ENCODE peak calls at places on chromosomes 3 and 15, in eight cellular contexts. J is IMR-90; A is aorta; D is left ventricle myocardium inferior; H is esophagus muscularis mucosa; E is CD8-positive, alpha-beta T cell; N is OCI-LY7; W is psoas muscle. Q is an unnamed sample.

GRCh38 chr3:21955406-21955805 is 204.4 kb upstream of the ZNF385D start:
- DNase-seq in J (no peak), A (no peak), D (no peak), H (no peak), E (no peak), N (no peak), W (no peak), Q (no peak)

GRCh38 chr3:128360705-128361271 is 105.9 kb downstream of the DNAJB8 start:
- DNase-seq in J (no peak), A (no peak), D (no peak), H (no peak), E (no peak), N (no peak), W (peak; percentile 11), Q (no peak)

GRCh38 chr15:76994001-76994400 is 925 bp upstream of the PSTPIP1 start:
- DNase-seq in J (no peak), A (peak; percentile 73), D (peak; percentile 51), H (no peak), E (peak; percentile 60), N (no peak), W (no peak), Q (peak; percentile 40)

GRCh38 chr3:129827765-129828164 is 65.7 kb downstream of the TMCC1 start:
- DNase-seq in J (no peak), A (peak; percentile 53), D (no peak), H (no peak), E (peak; percentile 1), N (peak; percentile 86), W (no peak), Q (peak; percentile 37)

GRCh38 chr3:138507524-138507923 is 73.1 kb downstream of the ESYT3 start:
- DNase-seq in J (no peak), A (no peak), D (no peak), H (no peak), E (no peak), N (no peak), W (no peak), Q (no peak)

GRCh38 chr15:26891448-26891881 is 24.6 kb downstream of the GABRA5 start:
- DNase-seq in J (peak; percentile 38), A (no peak), D (peak; percentile 47), H (peak; percentile 91), E (no peak), N (peak; percentile 32), W (no peak), Q (no peak)

GRCh38 chr3:153311531-153311930 is 149.5 kb downstream of the RAP2B start:
- DNase-seq in J (no peak), A (no peak), D (no peak), H (no peak), E (no peak), N (no peak), W (no peak), Q (no peak)

GRCh38 chr3:28053759-28054158 is 187.7 kb upstream of the CMC1 start:
- DNase-seq in J (peak; percentile 40), A (no peak), D (no peak), H (no peak), E (no peak), N (no peak), W (no peak), Q (no peak)

DNA sequence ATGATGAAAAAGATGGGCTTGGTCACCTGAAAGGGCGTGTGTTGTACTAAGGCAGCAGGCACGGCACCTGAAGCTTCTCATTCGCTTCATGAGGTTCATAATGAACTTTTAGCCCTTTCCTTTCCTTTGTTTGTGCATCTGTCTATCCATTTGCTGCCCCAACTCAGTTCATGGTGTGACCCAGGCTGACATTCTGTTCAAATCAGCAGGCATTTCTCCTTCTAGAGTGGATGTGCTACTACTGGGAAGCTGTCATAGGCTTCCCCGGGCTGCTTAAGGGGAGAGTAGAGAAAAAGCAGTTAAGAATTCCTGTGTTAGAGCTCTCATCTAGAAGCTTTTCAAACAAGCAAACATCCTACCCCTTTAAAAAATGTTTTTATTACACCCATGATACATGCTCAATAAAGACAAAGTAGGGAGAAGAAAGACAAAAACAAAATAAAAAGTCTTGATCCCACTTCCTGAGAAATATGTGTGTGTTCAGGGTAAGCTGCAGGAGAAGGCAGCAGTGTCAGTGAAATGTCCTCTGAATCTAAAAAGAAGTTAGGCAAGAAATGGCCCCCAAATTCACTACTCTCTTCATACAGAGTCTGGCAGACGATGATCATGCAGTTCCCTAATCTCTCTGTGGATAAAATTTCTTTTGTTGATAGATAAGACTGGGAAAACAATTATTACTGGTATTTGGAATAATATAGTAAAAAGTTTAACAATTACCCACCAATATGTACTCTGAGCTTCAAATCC is 136.9 kb upstream of the PFN2 start:
- DNase-seq in J (no peak), A (no peak), D (no peak), H (no peak), E (no peak), N (no peak), W (no peak), Q (no peak)
- H3K4me1 ChIP-seq in J (peaks cover 11% of the 10 kb centered on the region), A (peaks cover 7% of the 10 kb centered on the region), D (peaks cover 5% of the 10 kb centered on the region), H (no peaks in the 10 kb centered on the region), E (peaks cover 4% of the 10 kb centered on the region), N (no peaks in the 10 kb centered on the region), W (peaks cover 2% of the 10 kb centered on the region), Q (no peaks in the 10 kb centered on the region)

DNA sequence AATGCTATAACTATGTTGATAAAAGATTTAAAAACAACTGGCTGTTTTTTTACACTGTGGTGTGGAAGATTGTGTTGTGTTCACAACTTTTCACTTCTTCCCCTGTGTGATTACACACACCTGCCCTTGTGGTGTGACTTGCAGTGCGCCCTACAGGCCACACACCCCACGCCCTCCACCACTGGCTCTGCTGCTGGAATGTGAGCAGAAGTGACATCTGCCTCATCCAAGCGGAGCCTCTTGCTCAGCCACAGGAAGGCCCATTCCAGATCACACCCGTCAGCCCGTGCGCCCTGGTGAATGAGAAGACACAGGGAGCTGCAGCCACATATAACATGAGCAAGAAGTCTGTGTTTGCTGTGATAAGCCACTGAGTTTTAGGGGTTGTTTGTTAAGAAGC is 7.0 kb downstream of the CCR2 start:
- DNase-seq in J (no peak), A (no peak), D (no peak), H (no peak), E (no peak), N (no peak), W (no peak), Q (no peak)
- H3K4me1 ChIP-seq in J (no peaks in the 10 kb centered on the region), A (no peaks in the 10 kb centered on the region), D (no peaks in the 10 kb centered on the region), H (peaks cover 12% of the 10 kb centered on the region), E (peaks cover 5% of the 10 kb centered on the region), N (no peaks in the 10 kb centered on the region), W (peaks cover 10% of the 10 kb centered on the region), Q (peaks cover 63% of the 10 kb centered on the region)

GRCh38 chr15:65326109-65326508 is 21.6 kb downstream of the RNU5B-1 start:
- DNase-seq in J (no peak), A (no peak), D (peak; percentile 39), H (no peak), E (no peak), N (no peak), W (peak; percentile 54), Q (no peak)
- H3K4me1 ChIP-seq in J (no peaks in the 10 kb centered on the region), A (no peaks in the 10 kb centered on the region), D (peaks cover 19% of the 10 kb centered on the region), H (peaks cover 7% of the 10 kb centered on the region), E (no peaks in the 10 kb centered on the region), N (no peaks in the 10 kb centered on the region), W (peaks cover 8% of the 10 kb centered on the region), Q (no peaks in the 10 kb centered on the region)

DNA sequence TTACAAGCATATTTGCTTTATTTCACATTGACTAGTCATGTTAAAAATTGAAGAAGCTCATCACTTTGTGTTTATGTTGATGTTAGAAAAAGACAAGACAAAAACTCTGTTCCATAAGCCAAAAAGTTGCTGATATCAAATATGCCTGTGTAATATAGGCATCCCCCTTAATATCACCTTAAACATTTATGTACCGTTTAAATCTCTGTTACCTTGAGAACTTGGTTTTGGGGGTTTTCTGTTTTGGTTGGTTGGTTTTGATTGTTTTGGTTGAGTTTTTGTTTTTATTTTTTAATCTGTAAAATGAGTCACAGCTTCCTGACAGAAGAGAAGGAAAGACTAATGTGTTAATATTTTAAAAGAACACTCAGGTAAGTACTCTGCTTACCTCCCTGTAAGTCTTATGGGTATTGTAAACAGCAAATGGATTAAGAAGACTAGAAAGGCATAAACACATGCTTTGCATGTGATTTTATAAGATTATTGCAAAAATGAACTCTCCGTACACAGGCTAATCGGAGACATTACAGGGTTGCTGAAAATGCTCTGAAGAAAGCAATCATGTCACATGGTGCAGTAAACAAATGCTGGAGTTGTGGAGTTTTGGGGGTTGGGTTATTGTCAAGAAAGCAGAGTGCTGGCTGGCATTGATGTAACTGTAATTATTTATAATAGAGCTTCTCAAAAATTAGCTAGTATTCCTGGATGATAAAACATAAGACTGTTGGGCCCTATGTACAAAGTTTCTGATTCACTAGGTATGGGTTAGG is 69.5 kb upstream of the MBNL1 start:
- DNase-seq in J (no peak), A (no peak), D (no peak), H (no peak), E (no peak), N (peak; percentile 45), W (no peak), Q (no peak)
- H3K4me1 ChIP-seq in J (peaks cover 4% of the 10 kb centered on the region), A (peaks cover 3% of the 10 kb centered on the region), D (peaks cover 56% of the 10 kb centered on the region), H (peaks cover 65% of the 10 kb centered on the region), E (peaks cover 61% of the 10 kb centered on the region), N (peaks cover 85% of the 10 kb centered on the region), W (peaks cover 43% of the 10 kb centered on the region), Q (peaks cover 85% of the 10 kb centered on the region)

GRCh38 chr15:74419432-74419831 is 14.3 kb downstream of the SEMA7A start:
- DNase-seq in J (no peak), A (no peak), D (no peak), H (no peak), E (no peak), N (no peak), W (no peak), Q (no peak)
- H3K4me1 ChIP-seq in J (peaks cover 49% of the 10 kb centered on the region), A (no peaks in the 10 kb centered on the region), D (peaks cover 52% of the 10 kb centered on the region), H (peaks cover 14% of the 10 kb centered on the region), E (peaks cover 22% of the 10 kb centered on the region), N (peaks cover 24% of the 10 kb centered on the region), W (no peaks in the 10 kb centered on the region), Q (no peaks in the 10 kb centered on the region)

GRCh38 chr3:179967622-179968021 is 69.1 kb downstream of the PEX5L start:
- DNase-seq in J (peak; percentile 0), A (no peak), D (no peak), H (no peak), E (no peak), N (no peak), W (no peak), Q (no peak)
- H3K4me1 ChIP-seq in J (no peaks in the 10 kb centered on the region), A (no peaks in the 10 kb centered on the region), D (no peaks in the 10 kb centered on the region), H (no peaks in the 10 kb centered on the region), E (no peaks in the 10 kb centered on the region), N (peaks cover 10% of the 10 kb centered on the region), W (no peaks in the 10 kb centered on the region), Q (no peaks in the 10 kb centered on the region)

GRCh38 chr3:34016925-34017592 is 218.6 kb downstream of the PDCD6IP start:
- DNase-seq in J (no peak), A (no peak), D (no peak), H (no peak), E (peak; percentile 9), N (peak; percentile 84), W (no peak), Q (peak; percentile 23)
- H3K4me1 ChIP-seq in J (peaks cover 12% of the 10 kb centered on the region), A (peaks cover 2% of the 10 kb centered on the region), D (no peaks in the 10 kb centered on the region), H (peaks cover 7% of the 10 kb centered on the region), E (peaks cover 28% of the 10 kb centered on the region), N (peaks cover 67% of the 10 kb centered on the region), W (no peaks in the 10 kb centered on the region), Q (peaks cover 26% of the 10 kb centered on the region)